ENCODE peak calls at places on chromosomes 12 and 14, in five cellular contexts. Z is stomach; V is activated naive CD4-positive, alpha-beta T cell treated with Interleukin-2 at 50 U/mL for 16 hours; P is AG04449; E is frontal cortex. M is an unnamed sample.

GRCh38 chr12:57724936-57725740 is 13.4 kb downstream of the AGAP2 start:
- DNase-seq in V (no peak), E (peak; percentile 10), P (no peak), Z (no peak), M (no peak)

GRCh38 chr12:109069307-109070231 is 17.2 kb downstream of the USP30 start:
- DNase-seq in Z (no peak), P (no peak), E (no peak), V (no peak), M (no peak)

GRCh38 chr12:104750061-104750460 is 208.0 kb downstream of the SLC41A2 start:
- DNase-seq in Z (no peak), E (no peak), V (no peak), P (no peak), M (no peak)

GRCh38 chr12:112107728-112108447 is 695 bp downstream of the NAA25 start:
- DNase-seq in P (no peak), Z (no peak), V (peak; percentile 30), E (no peak), M (peak; percentile 44)

GRCh38 chr12:3000548-3001275 is 41.5 kb downstream of the TEAD4 start:
- DNase-seq in Z (no peak), V (no peak), E (no peak), P (no peak), M (no peak)

GRCh38 chr12:24072302-24072701 is 122.8 kb upstream of the SOX5 start:
- DNase-seq in E (no peak), V (no peak), P (no peak), Z (no peak), M (no peak)

GRCh38 chr12:104707794-104708558 is 250.1 kb downstream of the SLC41A2 start:
- DNase-seq in Z (no peak), P (no peak), E (no peak), V (no peak), M (no peak)

GRCh38 chr12:49827351-49828099 is 688 bp downstream of the NCKAP5L start:
- DNase-seq in Z (peak; percentile 66), P (no peak), V (peak; percentile 50), E (peak; percentile 71), M (peak; percentile 63)

GRCh38 chr14:70057519-70058136 is 131.1 kb downstream of the SLC8A3 start:
- DNase-seq in V (no peak), P (no peak), Z (no peak), E (no peak), M (no peak)

GRCh38 chr14:69090187-69090789 is 62.6 kb downstream of the DCAF5 start:
- DNase-seq in V (peak; percentile 6), E (no peak), Z (no peak), P (no peak), M (peak; percentile 16)

GRCh38 chr14:98177551-98177950 is 1094.4 kb downstream of the BCL11B start:
- DNase-seq in E (no peak), P (no peak), Z (no peak), V (peak; percentile 78), M (peak; percentile 72)

GRCh38 chr14:72611956-72612500 is 281.9 kb downstream of the DPF3 start:
- DNase-seq in P (no peak), Z (no peak), V (no peak), E (no peak), M (no peak)

GRCh38 chr12:43282106-43282505 is 269.9 kb downstream of the ADAMTS20 start:
- DNase-seq in Z (no peak), P (no peak), V (no peak), E (no peak), M (no peak)

GRCh38 chr12:110743571-110744093 is 941 bp upstream of the PPP1CC start:
- DNase-seq in V (no peak), E (peak; percentile 47), Z (no peak), P (no peak), M (no peak)

GRCh38 chr14:101504096-101504948 is 57.0 kb upstream of the DIO3 start:
- DNase-seq in P (no peak), V (no peak), E (no peak), Z (peak; percentile 24), M (no peak)

GRCh38 chr14:61940669-61941420 is 178.6 kb downstream of the SNAPC1 start:
- DNase-seq in V (no peak), P (no peak), E (no peak), Z (no peak), M (no peak)

GRCh38 chr12:50221228-50222008 is 54.2 kb upstream of the CERS5 start:
- DNase-seq in P (no peak), V (no peak), Z (no peak), E (no peak), M (no peak)

GRCh38 chr12:118307069-118307954 is 65.4 kb downstream of the TAOK3 start:
- DNase-seq in Z (no peak), P (peak; percentile 91), E (no peak), V (peak; percentile 63), M (peak; percentile 41)

GRCh38 chr12:65670775-65671174 is 153.5 kb upstream of the HMGA2 start:
- DNase-seq in E (no peak), V (no peak), P (no peak), Z (no peak), M (no peak)

GRCh38 chr12:69553626-69554248 is 31.5 kb upstream of the CCT2 start:
- DNase-seq in E (peak; percentile 25), Z (no peak), V (no peak), P (no peak), M (no peak)

GRCh38 chr12:7060353-7060954 is at the start of gene C1S:
- DNase-seq in P (peak; percentile 96), V (no peak), E (peak; percentile 24), Z (peak; percentile 39), M (no peak)

GRCh38 chr12:67889935-67890334 is 99.3 kb upstream of the IFNG-AS1 start:
- DNase-seq in E (no peak), Z (no peak), V (no peak), P (no peak), M (no peak)